ENCODE peak calls at places on chromosomes 7 and 10, in four cellular contexts. N is HepG2, P is K562, J is GM12878. W is an unnamed sample.
A peak's percentile ranks its signal among the peaks of the same experiment; 100 is the strongest.

GRCh38 chr7:112898432-112899290 is 108.5 kb upstream of the TMEM168 start:
- DNase-seq in N (peak; percentile 79), P (peak; percentile 68), J (peak; percentile 32), W (peak; percentile 70)

GRCh38 chr7:156496491-156497264 is 143.9 kb upstream of the RNF32 start:
- DNase-seq in N (peak; percentile 31), P (no peak), J (no peak), W (no peak)

GRCh38 chr10:110323503-110323902 is 18.8 kb upstream of the SMNDC1 start:
- DNase-seq in N (no peak), P (no peak), J (no peak), W (no peak)

GRCh38 chr7:81845628-81846259 is 75.9 kb upstream of the HGF start:
- DNase-seq in N (no peak), P (no peak), J (peak; percentile 37), W (no peak)

GRCh38 chr7:99943641-99944507 is 14.5 kb upstream of the GJC3 start:
- DNase-seq in N (no peak), P (no peak), J (no peak), W (peak; percentile 69)

GRCh38 chr10:71126432-71126831 is 85.9 kb upstream of the UNC5B start:
- DNase-seq in N (no peak), P (no peak), J (no peak), W (no peak)

GRCh38 chr10:61779950-61780659 is 117.4 kb downstream of the CABCOCO1 start:
- DNase-seq in N (no peak), P (peak; percentile 79), J (no peak), W (no peak)

GRCh38 chr7:29859089-29859488 is 52.8 kb downstream of the WIPF3 start:
- DNase-seq in N (no peak), P (no peak), J (no peak), W (no peak)

GRCh38 chr7:25720427-25720826 is 431.6 kb upstream of the NFE2L3 start:
- DNase-seq in N (no peak), P (peak; percentile 17), J (no peak), W (no peak)

GRCh38 chr7:131249003-131249402 is 78.7 kb upstream of the MKLN1 start:
- DNase-seq in N (no peak), P (no peak), J (no peak), W (no peak)

GRCh38 chr10:30040597-30040996 is 18.8 kb downstream of the JCAD start:
- DNase-seq in N (no peak), P (no peak), J (no peak), W (no peak)

GRCh38 chr7:92763636-92764423 is 72.5 kb downstream of the CDK6 start:
- DNase-seq in N (peak; percentile 63), P (peak; percentile 32), J (no peak), W (peak; percentile 54)

GRCh38 chr10:93073539-93074136 is at the start of gene CYP26A1:
- DNase-seq in N (no peak), P (peak; percentile 58), J (no peak), W (peak; percentile 73)

GRCh38 chr7:24825931-24826661 is 68.8 kb upstream of the GSDME start:
- DNase-seq in N (peak; percentile 99), P (peak; percentile 53), J (no peak), W (no peak)

GRCh38 chr10:93495654-93496321 is 624 bp upstream of the CEP55 start:
- DNase-seq in N (peak; percentile 4), P (peak; percentile 15), J (no peak), W (peak; percentile 28)

GRCh38 chr7:607938-608337 is 88.3 kb upstream of the PDGFA start:
- DNase-seq in N (no peak), P (no peak), J (no peak), W (no peak)

GRCh38 chr7:129218514-129219036 is 6.3 kb upstream of the AHCYL2 start:
- DNase-seq in N (peak; percentile 81), P (peak; percentile 86), J (no peak), W (peak; percentile 91)

GRCh38 chr7:82704121-82704520 is 260.5 kb upstream of the CACNA2D1 start:
- DNase-seq in N (no peak), P (no peak), J (no peak), W (no peak)

GRCh38 chr7:707296-708000 is 19.1 kb upstream of the DNAAF5 start:
- DNase-seq in N (no peak), P (no peak), J (no peak), W (no peak)

GRCh38 chr10:29621161-29621560 is 13.6 kb downstream of the SVIL start:
- DNase-seq in N (peak; percentile 47), P (no peak), J (no peak), W (peak; percentile 49)

GRCh38 chr7:154953006-154953684 is 49.8 kb downstream of the PAXIP1 start:
- DNase-seq in N (peak; percentile 38), P (peak; percentile 75), J (no peak), W (peak; percentile 86)

GRCh38 chr10:83050815-83051214 is 1088.5 kb upstream of the GHITM start:
- DNase-seq in N (no peak), P (no peak), J (no peak), W (no peak)

GRCh38 chr10:36281871-36282331 is 639.8 kb upstream of the FZD8 start:
- DNase-seq in N (no peak), P (no peak), J (no peak), W (no peak)

GRCh38 chr7:158784270-158784669 is 45.0 kb downstream of the ESYT2 start:
- DNase-seq in N (no peak), P (no peak), J (no peak), W (no peak)

GRCh38 chr7:137439829-137440433 is 96.4 kb upstream of the PTN start:
- DNase-seq in N (no peak), P (no peak), J (no peak), W (no peak)

GRCh38 chr7:106369816-106370215 is 85.0 kb upstream of the NAMPT start:
- DNase-seq in N (no peak), P (no peak), J (no peak), W (no peak)

GRCh38 chr10:62763155-62763554 is 41.4 kb upstream of the ADO start:
- DNase-seq in N (no peak), P (no peak), J (no peak), W (no peak)

GRCh38 chr7:115019882-115020605 is 98.2 kb downstream of the MDFIC start:
- DNase-seq in N (no peak), P (no peak), J (no peak), W (no peak)

GRCh38 chr10:6878067-6878412 is 298.0 kb upstream of the PRKCQ start:
- DNase-seq in N (no peak), P (no peak), J (no peak), W (peak; percentile 42)

GRCh38 chr7:7944619-7945282 is 23.8 kb upstream of the GLCCI1 start:
- DNase-seq in N (no peak), P (no peak), J (peak; percentile 99), W (no peak)

GRCh38 chr10:24882047-24882698 is 70.2 kb downstream of the PRTFDC1 start:
- DNase-seq in N (no peak), P (no peak), J (peak; percentile 53), W (no peak)

GRCh38 chr10:105691811-105692210 is 1050.7 kb downstream of the SORCS3 start:
- DNase-seq in N (no peak), P (no peak), J (no peak), W (peak; percentile 11)

GRCh38 chr7:28395404-28395803 is 16.9 kb upstream of the CREB5 start:
- DNase-seq in N (no peak), P (no peak), J (no peak), W (no peak)

DNA sequence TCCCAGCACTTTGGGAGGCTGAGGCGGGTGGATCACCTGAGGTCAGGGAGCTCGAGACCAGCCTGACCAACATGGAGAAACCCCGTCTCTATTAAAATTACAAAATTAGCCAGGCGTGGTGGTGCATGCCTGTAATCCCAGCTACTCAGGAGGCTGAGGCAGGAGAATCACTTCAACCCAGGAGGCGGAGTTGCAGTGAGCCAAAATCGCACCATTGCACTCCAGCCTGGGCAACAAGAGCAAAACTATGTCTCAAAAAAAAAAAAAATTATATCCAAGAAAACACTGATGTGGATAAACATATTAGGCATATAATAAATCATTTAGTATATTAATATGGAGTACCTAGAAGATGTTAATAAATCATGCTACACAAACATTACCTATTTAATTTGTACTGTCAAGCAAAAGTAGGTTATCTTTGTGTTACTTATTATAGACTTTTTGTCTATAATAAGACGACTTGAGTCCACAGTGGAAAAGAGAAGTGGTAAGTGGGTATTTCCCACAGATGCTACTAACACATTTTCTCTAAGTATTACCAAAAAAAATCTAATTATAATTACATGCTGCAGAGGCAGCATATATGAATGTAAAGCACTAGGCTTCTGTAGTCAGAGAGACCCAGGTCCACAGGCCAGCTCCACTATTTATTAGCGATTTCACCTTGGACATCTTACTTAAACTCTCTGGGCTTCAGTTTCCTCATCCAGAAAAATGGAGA is 34.5 kb downstream of the DNMBP start:
- DNase-seq in N (no peak), P (no peak), J (peak; percentile 50), W (no peak)
- TF ChIP-seq SP1 in N (no peak), P (no peak), J (no peak), W (no peak)

GRCh38 chr7:70071786-70072185 is 473.5 kb downstream of the AUTS2 start:
- DNase-seq in N (no peak), P (no peak), J (no peak), W (no peak)

GRCh38 chr7:70069977-70070376 is 471.7 kb downstream of the AUTS2 start:
- DNase-seq in N (no peak), P (no peak), J (peak; percentile 44), W (no peak)

GRCh38 chr7:70066844-70067243 is 468.6 kb downstream of the AUTS2 start:
- DNase-seq in N (no peak), P (no peak), J (no peak), W (no peak)

GRCh38 chr7:70072220-70072619 is 473.9 kb downstream of the AUTS2 start:
- DNase-seq in N (no peak), P (no peak), J (no peak), W (no peak)

DNA sequence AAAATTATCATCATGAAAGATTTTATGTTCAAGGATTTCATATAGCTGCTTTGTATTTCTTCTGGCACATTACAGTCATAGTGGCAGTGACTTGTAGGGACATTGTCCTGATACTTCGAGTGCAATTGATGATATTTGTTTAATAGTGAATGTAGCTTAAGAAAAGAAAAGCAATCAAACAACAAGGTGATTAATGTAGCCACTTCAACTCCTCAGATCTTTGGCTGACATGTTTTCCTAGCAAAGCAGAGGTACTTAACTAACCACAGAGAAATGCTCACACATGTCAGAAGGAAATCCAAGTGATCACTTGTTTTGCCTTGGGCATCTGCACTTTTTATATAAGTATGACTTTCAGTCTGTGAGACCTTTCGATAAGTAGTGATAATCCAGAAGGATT is 470.3 kb downstream of the AUTS2 start:
- DNase-seq in N (no peak), P (no peak), J (no peak), W (no peak)
- TF ChIP-seq TCF7 in N (no peak), P (no peak), J (no peak), W (no peak)

GRCh38 chr7:139548302-139549028 is 25.0 kb downstream of the CLEC2L start:
- DNase-seq in N (no peak), P (no peak), J (no peak), W (no peak)
- TF ChIP-seq SP1 in N (no peak), P (no peak), J (no peak), W (no peak)

DNA sequence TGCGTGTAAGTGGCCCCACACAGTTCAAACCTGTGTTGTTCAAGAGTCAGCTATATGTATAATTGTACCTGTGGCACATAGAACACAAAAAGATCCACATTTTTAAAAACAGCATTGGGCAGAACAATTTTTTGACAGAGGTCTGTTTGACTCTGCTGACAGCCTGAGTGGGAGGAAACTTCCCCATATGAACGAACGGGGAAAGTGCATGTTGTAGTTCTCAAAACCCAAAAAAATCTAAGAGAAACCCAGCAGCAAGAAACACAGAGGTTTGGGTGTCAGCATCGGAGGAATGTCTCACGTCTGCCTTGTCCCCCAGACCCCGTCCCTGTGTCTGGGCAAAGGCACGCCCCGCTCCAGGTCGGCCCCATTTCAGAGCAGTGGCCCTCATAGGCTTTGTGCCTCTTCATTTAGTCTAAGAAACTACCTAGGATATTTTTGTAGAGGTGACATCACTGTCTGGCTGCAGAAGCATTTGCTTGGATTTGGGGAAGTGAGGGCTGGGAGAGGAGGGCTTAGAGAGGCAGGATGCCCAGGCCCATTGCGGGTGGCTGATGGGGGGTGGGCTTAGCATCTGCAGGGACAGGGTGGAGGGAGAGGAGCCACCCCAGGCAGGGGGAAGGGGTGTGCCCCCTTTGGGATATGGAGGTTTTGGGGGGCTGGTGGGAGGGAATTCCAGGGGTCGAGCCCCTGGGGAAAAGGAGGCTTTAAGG is 11.0 kb downstream of the CUX1 start:
- DNase-seq in N (no peak), P (no peak), J (no peak), W (no peak)
- TF ChIP-seq TCF7 in N (no peak), P (no peak), J (no peak), W (no peak)